ENCODE peak calls at places on chromosomes 3 and 15, in four cellular contexts. Q is memory B cell, Z is mucosa of descending colon, M is LoVo. F is an unnamed sample.

GRCh38 chr3:179321585-179322322 is 1.1 kb upstream of the ZNF639 start:
- DNase-seq in Q (no peak), Z (no peak), M (peak), F (no peak)

GRCh38 chr3:97278506-97278905 is 464.1 kb downstream of the EPHA6 start:
- DNase-seq in M (no peak), Z (no peak), Q (no peak), F (no peak)

GRCh38 chr15:80405554-80405850 is 1.3 kb downstream of the ARNT2 start:
- DNase-seq in Z (no peak), Q (no peak), M (no peak), F (no peak)

GRCh38 chr3:86782271-86782670 is 208.7 kb downstream of the VGLL3 start:
- DNase-seq in Q (no peak), Z (no peak), M (no peak), F (no peak)

GRCh38 chr3:127330385-127330784 is 42.5 kb upstream of the PRR20G start:
- DNase-seq in Q (no peak), M (no peak), Z (no peak), F (no peak)

GRCh38 chr3:123971416-123971815 is 10.4 kb upstream of the CCDC14 start:
- DNase-seq in Q (no peak), Z (no peak), M (no peak), F (no peak)

GRCh38 chr3:25604107-25604805 is 60.5 kb downstream of the TOP2B start:
- DNase-seq in Z (no peak), Q (no peak), M (no peak), F (no peak)

GRCh38 chr3:185629554-185630181 is 43.6 kb downstream of the SENP2 start:
- DNase-seq in M (no peak), Z (no peak), Q (no peak), F (no peak)

GRCh38 chr3:60594025-60594424 is 657.2 kb downstream of the FHIT start:
- DNase-seq in Q (no peak), Z (peak), M (no peak), F (no peak)

GRCh38 chr3:141553055-141553454 is 66.2 kb downstream of the RASA2 start:
- DNase-seq in M (no peak), Z (no peak), Q (no peak), F (no peak)